ENCODE peak calls at places on chromosomes 11 and 22, in five cellular contexts. W is T-cell, F is right atrium auricular region, X is lower leg skin, I is AG08395. E is an unnamed sample.

GRCh38 chr11:130727715-130728114 is 188.6 kb downstream of the SNX19 start:
- DNase-seq in W (no peak), F (peak; percentile 69), X (no peak), I (no peak), E (no peak)

GRCh38 chr22:48866906-48867597 is 960.6 kb downstream of the BRD1 start:
- DNase-seq in W (no peak), F (no peak), X (no peak), I (no peak), E (no peak)

GRCh38 chr11:61392991-61393595 is 706 bp downstream of the TMEM216 start:
- DNase-seq in W (no peak), F (no peak), X (no peak), I (peak; percentile 37), E (no peak)

GRCh38 chr11:30364139-30364875 is 41.4 kb downstream of the ARL14EP start:
- DNase-seq in W (no peak), F (no peak), X (no peak), I (no peak), E (no peak)

GRCh38 chr22:19359554-19360299 is 68.2 kb upstream of the CLTCL1 start:
- DNase-seq in W (no peak), F (no peak), X (peak; percentile 70), I (no peak), E (no peak)

GRCh38 chr11:11239959-11240358 is 113.1 kb downstream of the CSNK2A3 start:
- DNase-seq in W (no peak), F (no peak), X (no peak), I (no peak), E (no peak)

GRCh38 chr11:64447717-64448598 is 89.0 kb downstream of the RPS6KA4 start:
- DNase-seq in W (no peak), F (no peak), X (no peak), I (peak; percentile 48), E (no peak)

GRCh38 chr11:126284829-126285228 is 1.9 kb downstream of the TIRAP start:
- DNase-seq in W (peak; percentile 77), F (peak; percentile 72), X (peak; percentile 91), I (peak; percentile 80), E (peak; percentile 47)

GRCh38 chr11:13216019-13217006 is 61.3 kb upstream of the BMAL1 start:
- DNase-seq in W (no peak), F (no peak), X (no peak), I (peak; percentile 95), E (peak; percentile 84)

E was measured in H54.